ENCODE peak calls at places on chromosomes 3 and 15, in eight cellular contexts. One of them, this sample, is unnamed.
A peak's percentile ranks its signal among the peaks of the same experiment; 100 is the strongest.

GRCh38 chr3:151962371-151962770 is 88.9 kb downstream of the SUCNR1 start:
- DNase-seq in NCI-H1092 treated with DMSO at 0.1 percent for 48 hours: no peak
- DNase-seq in stimulated activated CD8-positive, alpha-beta memory T cell treated with anti-CD3 and anti-CD28 coated beads, Interleukin-7, amount 100 ng/mL, for 1 hour: no peak
- DNase-seq in CD8-positive, alpha-beta memory T cell: no peak
- DNase-seq in NCI-H748 treated with DMSO at 0.1 percent for 48 hours: no peak
- DNase-seq in right atrium auricular region: no peak
- DNase-seq in HEK293T: no peak
- DNase-seq in EL: no peak
- DNase-seq in this sample: no peak

GRCh38 chr3:98450372-98450771 is 12.6 kb upstream of the OR5K1 start:
- DNase-seq in right atrium auricular region: no peak
- DNase-seq in NCI-H1092 treated with DMSO at 0.1 percent for 48 hours: no peak
- DNase-seq in stimulated activated CD8-positive, alpha-beta memory T cell treated with anti-CD3 and anti-CD28 coated beads, Interleukin-7, amount 100 ng/mL, for 1 hour: no peak
- DNase-seq in CD8-positive, alpha-beta memory T cell: no peak
- DNase-seq in EL: no peak
- DNase-seq in HEK293T: no peak
- DNase-seq in NCI-H748 treated with DMSO at 0.1 percent for 48 hours: no peak
- DNase-seq in this sample: no peak

GRCh38 chr15:95603802-95604201 is 726.7 kb upstream of the NR2F2 start:
- DNase-seq in right atrium auricular region: no peak
- DNase-seq in NCI-H748 treated with DMSO at 0.1 percent for 48 hours: no peak
- DNase-seq in EL: no peak
- DNase-seq in stimulated activated CD8-positive, alpha-beta memory T cell treated with anti-CD3 and anti-CD28 coated beads, Interleukin-7, amount 100 ng/mL, for 1 hour: no peak
- DNase-seq in NCI-H1092 treated with DMSO at 0.1 percent for 48 hours: no peak
- DNase-seq in CD8-positive, alpha-beta memory T cell: no peak
- DNase-seq in HEK293T: no peak
- DNase-seq in this sample: no peak

GRCh38 chr3:77321646-77322045 is 281.7 kb downstream of the ROBO2 start:
- DNase-seq in HEK293T: no peak
- DNase-seq in NCI-H1092 treated with DMSO at 0.1 percent for 48 hours: no peak
- DNase-seq in EL: no peak
- DNase-seq in NCI-H748 treated with DMSO at 0.1 percent for 48 hours: no peak
- DNase-seq in right atrium auricular region: no peak
- DNase-seq in CD8-positive, alpha-beta memory T cell: no peak
- DNase-seq in stimulated activated CD8-positive, alpha-beta memory T cell treated with anti-CD3 and anti-CD28 coated beads, Interleukin-7, amount 100 ng/mL, for 1 hour: no peak
- DNase-seq in this sample: no peak

GRCh38 chr15:56014685-56015084 is 21.3 kb upstream of the NEDD4 start:
- DNase-seq in NCI-H1092 treated with DMSO at 0.1 percent for 48 hours: no peak
- DNase-seq in right atrium auricular region: no peak
- DNase-seq in HEK293T: no peak
- DNase-seq in NCI-H748 treated with DMSO at 0.1 percent for 48 hours: no peak
- DNase-seq in EL: no peak
- DNase-seq in CD8-positive, alpha-beta memory T cell: no peak
- DNase-seq in stimulated activated CD8-positive, alpha-beta memory T cell treated with anti-CD3 and anti-CD28 coated beads, Interleukin-7, amount 100 ng/mL, for 1 hour: no peak
- DNase-seq in this sample: no peak

GRCh38 chr15:35383511-35383910 is 162.5 kb downstream of the DPH6 start:
- DNase-seq in HEK293T: no peak
- DNase-seq in EL: no peak
- DNase-seq in right atrium auricular region: no peak
- DNase-seq in NCI-H1092 treated with DMSO at 0.1 percent for 48 hours: no peak
- DNase-seq in NCI-H748 treated with DMSO at 0.1 percent for 48 hours: no peak
- DNase-seq in stimulated activated CD8-positive, alpha-beta memory T cell treated with anti-CD3 and anti-CD28 coated beads, Interleukin-7, amount 100 ng/mL, for 1 hour: no peak
- DNase-seq in CD8-positive, alpha-beta memory T cell: no peak
- DNase-seq in this sample: no peak

GRCh38 chr3:50210510-50211367 is 5.7 kb downstream of the SLC38A3 start:
- DNase-seq in NCI-H748 treated with DMSO at 0.1 percent for 48 hours: no peak
- DNase-seq in HEK293T: no peak
- DNase-seq in EL: no peak
- DNase-seq in NCI-H1092 treated with DMSO at 0.1 percent for 48 hours: no peak
- DNase-seq in right atrium auricular region: no peak
- DNase-seq in stimulated activated CD8-positive, alpha-beta memory T cell treated with anti-CD3 and anti-CD28 coated beads, Interleukin-7, amount 100 ng/mL, for 1 hour: no peak
- DNase-seq in CD8-positive, alpha-beta memory T cell: no peak
- DNase-seq in this sample: no peak

GRCh38 chr3:129289201-129289921 is 10.7 kb downstream of the HMCES start:
- DNase-seq in EL: peak; percentile 86
- DNase-seq in CD8-positive, alpha-beta memory T cell: no peak
- DNase-seq in HEK293T: no peak
- DNase-seq in NCI-H748 treated with DMSO at 0.1 percent for 48 hours: no peak
- DNase-seq in right atrium auricular region: no peak
- DNase-seq in NCI-H1092 treated with DMSO at 0.1 percent for 48 hours: no peak
- DNase-seq in stimulated activated CD8-positive, alpha-beta memory T cell treated with anti-CD3 and anti-CD28 coated beads, Interleukin-7, amount 100 ng/mL, for 1 hour: no peak
- DNase-seq in this sample: no peak

GRCh38 chr3:20726786-20727185 is 540.8 kb upstream of the SGO1 start:
- DNase-seq in CD8-positive, alpha-beta memory T cell: no peak
- DNase-seq in NCI-H1092 treated with DMSO at 0.1 percent for 48 hours: no peak
- DNase-seq in right atrium auricular region: no peak
- DNase-seq in EL: no peak
- DNase-seq in HEK293T: no peak
- DNase-seq in NCI-H748 treated with DMSO at 0.1 percent for 48 hours: no peak
- DNase-seq in stimulated activated CD8-positive, alpha-beta memory T cell treated with anti-CD3 and anti-CD28 coated beads, Interleukin-7, amount 100 ng/mL, for 1 hour: no peak
- DNase-seq in this sample: no peak

GRCh38 chr15:59879506-59879905 is 124.6 kb upstream of the FOXB1 start:
- DNase-seq in NCI-H1092 treated with DMSO at 0.1 percent for 48 hours: no peak
- DNase-seq in right atrium auricular region: no peak
- DNase-seq in EL: peak; percentile 57
- DNase-seq in CD8-positive, alpha-beta memory T cell: no peak
- DNase-seq in NCI-H748 treated with DMSO at 0.1 percent for 48 hours: no peak
- DNase-seq in stimulated activated CD8-positive, alpha-beta memory T cell treated with anti-CD3 and anti-CD28 coated beads, Interleukin-7, amount 100 ng/mL, for 1 hour: no peak
- DNase-seq in HEK293T: no peak
- DNase-seq in this sample: peak; percentile 55

GRCh38 chr3:108345492-108346205 is 49.3 kb downstream of the HHLA2 start:
- DNase-seq in NCI-H1092 treated with DMSO at 0.1 percent for 48 hours: no peak
- DNase-seq in CD8-positive, alpha-beta memory T cell: no peak
- DNase-seq in stimulated activated CD8-positive, alpha-beta memory T cell treated with anti-CD3 and anti-CD28 coated beads, Interleukin-7, amount 100 ng/mL, for 1 hour: no peak
- DNase-seq in HEK293T: no peak
- DNase-seq in right atrium auricular region: no peak
- DNase-seq in NCI-H748 treated with DMSO at 0.1 percent for 48 hours: no peak
- DNase-seq in EL: no peak
- DNase-seq in this sample: no peak

GRCh38 chr3:191592105-191592504 is 131.1 kb downstream of the PYDC2 start:
- DNase-seq in stimulated activated CD8-positive, alpha-beta memory T cell treated with anti-CD3 and anti-CD28 coated beads, Interleukin-7, amount 100 ng/mL, for 1 hour: no peak
- DNase-seq in NCI-H748 treated with DMSO at 0.1 percent for 48 hours: no peak
- DNase-seq in NCI-H1092 treated with DMSO at 0.1 percent for 48 hours: no peak
- DNase-seq in EL: no peak
- DNase-seq in CD8-positive, alpha-beta memory T cell: no peak
- DNase-seq in right atrium auricular region: no peak
- DNase-seq in HEK293T: no peak
- DNase-seq in this sample: no peak

GRCh38 chr3:116348216-116348615 is 97.1 kb downstream of the LSAMP start:
- DNase-seq in NCI-H748 treated with DMSO at 0.1 percent for 48 hours: no peak
- DNase-seq in right atrium auricular region: no peak
- DNase-seq in EL: no peak
- DNase-seq in HEK293T: no peak
- DNase-seq in NCI-H1092 treated with DMSO at 0.1 percent for 48 hours: no peak
- DNase-seq in stimulated activated CD8-positive, alpha-beta memory T cell treated with anti-CD3 and anti-CD28 coated beads, Interleukin-7, amount 100 ng/mL, for 1 hour: no peak
- DNase-seq in CD8-positive, alpha-beta memory T cell: no peak
- DNase-seq in this sample: no peak

GRCh38 chr3:176190755-176191154 is 1006.5 kb downstream of the TBL1XR1 start:
- DNase-seq in EL: no peak
- DNase-seq in stimulated activated CD8-positive, alpha-beta memory T cell treated with anti-CD3 and anti-CD28 coated beads, Interleukin-7, amount 100 ng/mL, for 1 hour: no peak
- DNase-seq in HEK293T: no peak
- DNase-seq in NCI-H748 treated with DMSO at 0.1 percent for 48 hours: no peak
- DNase-seq in NCI-H1092 treated with DMSO at 0.1 percent for 48 hours: peak; percentile 19
- DNase-seq in CD8-positive, alpha-beta memory T cell: no peak
- DNase-seq in right atrium auricular region: no peak
- DNase-seq in this sample: no peak

GRCh38 chr3:54653456-54654195 is 274.2 kb downstream of the LRTM1 start:
- DNase-seq in right atrium auricular region: no peak
- DNase-seq in stimulated activated CD8-positive, alpha-beta memory T cell treated with anti-CD3 and anti-CD28 coated beads, Interleukin-7, amount 100 ng/mL, for 1 hour: no peak
- DNase-seq in HEK293T: no peak
- DNase-seq in NCI-H748 treated with DMSO at 0.1 percent for 48 hours: no peak
- DNase-seq in EL: no peak
- DNase-seq in NCI-H1092 treated with DMSO at 0.1 percent for 48 hours: no peak
- DNase-seq in CD8-positive, alpha-beta memory T cell: no peak
- DNase-seq in this sample: no peak

GRCh38 chr15:31237042-31237324 is 89.7 kb upstream of the KLF13 start:
- DNase-seq in CD8-positive, alpha-beta memory T cell: no peak
- DNase-seq in stimulated activated CD8-positive, alpha-beta memory T cell treated with anti-CD3 and anti-CD28 coated beads, Interleukin-7, amount 100 ng/mL, for 1 hour: no peak
- DNase-seq in HEK293T: no peak
- DNase-seq in right atrium auricular region: no peak
- DNase-seq in NCI-H748 treated with DMSO at 0.1 percent for 48 hours: no peak
- DNase-seq in NCI-H1092 treated with DMSO at 0.1 percent for 48 hours: no peak
- DNase-seq in EL: no peak
- DNase-seq in this sample: no peak

GRCh38 chr3:58946875-58947274 is 103.0 kb downstream of the CFAP20DC start:
- DNase-seq in stimulated activated CD8-positive, alpha-beta memory T cell treated with anti-CD3 and anti-CD28 coated beads, Interleukin-7, amount 100 ng/mL, for 1 hour: no peak
- DNase-seq in EL: no peak
- DNase-seq in right atrium auricular region: no peak
- DNase-seq in NCI-H748 treated with DMSO at 0.1 percent for 48 hours: no peak
- DNase-seq in NCI-H1092 treated with DMSO at 0.1 percent for 48 hours: no peak
- DNase-seq in CD8-positive, alpha-beta memory T cell: no peak
- DNase-seq in HEK293T: no peak
- DNase-seq in this sample: no peak

GRCh38 chr15:41231536-41231935 is 468 bp downstream of the CHP1 start:
- DNase-seq in right atrium auricular region: no peak
- DNase-seq in NCI-H1092 treated with DMSO at 0.1 percent for 48 hours: no peak
- DNase-seq in EL: no peak
- DNase-seq in NCI-H748 treated with DMSO at 0.1 percent for 48 hours: no peak
- DNase-seq in stimulated activated CD8-positive, alpha-beta memory T cell treated with anti-CD3 and anti-CD28 coated beads, Interleukin-7, amount 100 ng/mL, for 1 hour: no peak
- DNase-seq in CD8-positive, alpha-beta memory T cell: no peak
- DNase-seq in HEK293T: no peak
- DNase-seq in this sample: no peak

GRCh38 chr3:38459499-38460048 is 5.9 kb downstream of the ACVR2B start:
- DNase-seq in CD8-positive, alpha-beta memory T cell: no peak
- DNase-seq in EL: no peak
- DNase-seq in stimulated activated CD8-positive, alpha-beta memory T cell treated with anti-CD3 and anti-CD28 coated beads, Interleukin-7, amount 100 ng/mL, for 1 hour: no peak
- DNase-seq in NCI-H1092 treated with DMSO at 0.1 percent for 48 hours: no peak
- DNase-seq in right atrium auricular region: no peak
- DNase-seq in HEK293T: no peak
- DNase-seq in NCI-H748 treated with DMSO at 0.1 percent for 48 hours: no peak
- DNase-seq in this sample: no peak

GRCh38 chr3:115790759-115791158 is 167.4 kb downstream of the GAP43 start:
- DNase-seq in NCI-H748 treated with DMSO at 0.1 percent for 48 hours: no peak
- DNase-seq in HEK293T: peak; percentile 37
- DNase-seq in right atrium auricular region: no peak
- DNase-seq in CD8-positive, alpha-beta memory T cell: no peak
- DNase-seq in EL: peak; percentile 95
- DNase-seq in NCI-H1092 treated with DMSO at 0.1 percent for 48 hours: no peak
- DNase-seq in stimulated activated CD8-positive, alpha-beta memory T cell treated with anti-CD3 and anti-CD28 coated beads, Interleukin-7, amount 100 ng/mL, for 1 hour: peak; percentile 29
- DNase-seq in this sample: peak; percentile 81

GRCh38 chr15:56837281-56837680 is 81.2 kb upstream of the TCF12 start:
- DNase-seq in NCI-H748 treated with DMSO at 0.1 percent for 48 hours: no peak
- DNase-seq in stimulated activated CD8-positive, alpha-beta memory T cell treated with anti-CD3 and anti-CD28 coated beads, Interleukin-7, amount 100 ng/mL, for 1 hour: no peak
- DNase-seq in right atrium auricular region: no peak
- DNase-seq in EL: peak; percentile 46
- DNase-seq in NCI-H1092 treated with DMSO at 0.1 percent for 48 hours: no peak
- DNase-seq in CD8-positive, alpha-beta memory T cell: no peak
- DNase-seq in HEK293T: no peak
- DNase-seq in this sample: peak; percentile 25

GRCh38 chr3:16848007-16848406 is 36.7 kb upstream of the PLCL2 start:
- DNase-seq in HEK293T: no peak
- DNase-seq in NCI-H748 treated with DMSO at 0.1 percent for 48 hours: no peak
- DNase-seq in CD8-positive, alpha-beta memory T cell: no peak
- DNase-seq in stimulated activated CD8-positive, alpha-beta memory T cell treated with anti-CD3 and anti-CD28 coated beads, Interleukin-7, amount 100 ng/mL, for 1 hour: no peak
- DNase-seq in right atrium auricular region: no peak
- DNase-seq in EL: no peak
- DNase-seq in NCI-H1092 treated with DMSO at 0.1 percent for 48 hours: no peak
- DNase-seq in this sample: no peak

GRCh38 chr3:138051946-138052802 is 42.2 kb downstream of the CLDN18 start:
- DNase-seq in stimulated activated CD8-positive, alpha-beta memory T cell treated with anti-CD3 and anti-CD28 coated beads, Interleukin-7, amount 100 ng/mL, for 1 hour: no peak
- DNase-seq in CD8-positive, alpha-beta memory T cell: no peak
- DNase-seq in HEK293T: peak; percentile 63
- DNase-seq in right atrium auricular region: no peak
- DNase-seq in NCI-H1092 treated with DMSO at 0.1 percent for 48 hours: peak; percentile 9
- DNase-seq in EL: peak; percentile 54
- DNase-seq in NCI-H748 treated with DMSO at 0.1 percent for 48 hours: no peak
- DNase-seq in this sample: peak; percentile 43

GRCh38 chr3:149555941-149556340 is 81.4 kb downstream of the TM4SF4 start:
- DNase-seq in stimulated activated CD8-positive, alpha-beta memory T cell treated with anti-CD3 and anti-CD28 coated beads, Interleukin-7, amount 100 ng/mL, for 1 hour: no peak
- DNase-seq in right atrium auricular region: no peak
- DNase-seq in NCI-H748 treated with DMSO at 0.1 percent for 48 hours: no peak
- DNase-seq in EL: no peak
- DNase-seq in HEK293T: no peak
- DNase-seq in NCI-H1092 treated with DMSO at 0.1 percent for 48 hours: no peak
- DNase-seq in CD8-positive, alpha-beta memory T cell: no peak
- DNase-seq in this sample: no peak

GRCh38 chr3:120473389-120473788 is 22.6 kb upstream of the FSTL1 start:
- DNase-seq in stimulated activated CD8-positive, alpha-beta memory T cell treated with anti-CD3 and anti-CD28 coated beads, Interleukin-7, amount 100 ng/mL, for 1 hour: no peak
- DNase-seq in NCI-H748 treated with DMSO at 0.1 percent for 48 hours: no peak
- DNase-seq in EL: peak; percentile 72
- DNase-seq in HEK293T: no peak
- DNase-seq in CD8-positive, alpha-beta memory T cell: no peak
- DNase-seq in NCI-H1092 treated with DMSO at 0.1 percent for 48 hours: no peak
- DNase-seq in right atrium auricular region: no peak
- DNase-seq in this sample: no peak

GRCh38 chr15:101162701-101163483 is 89.0 kb downstream of the CHSY1 start:
- DNase-seq in CD8-positive, alpha-beta memory T cell: no peak
- DNase-seq in NCI-H1092 treated with DMSO at 0.1 percent for 48 hours: peak; percentile 63
- DNase-seq in stimulated activated CD8-positive, alpha-beta memory T cell treated with anti-CD3 and anti-CD28 coated beads, Interleukin-7, amount 100 ng/mL, for 1 hour: no peak
- DNase-seq in EL: no peak
- DNase-seq in NCI-H748 treated with DMSO at 0.1 percent for 48 hours: no peak
- DNase-seq in right atrium auricular region: peak; percentile 72
- DNase-seq in HEK293T: no peak
- DNase-seq in this sample: no peak

GRCh38 chr15:84645997-84646396 is 8.1 kb downstream of the WDR73 start:
- DNase-seq in CD8-positive, alpha-beta memory T cell: no peak
- DNase-seq in right atrium auricular region: no peak
- DNase-seq in HEK293T: no peak
- DNase-seq in stimulated activated CD8-positive, alpha-beta memory T cell treated with anti-CD3 and anti-CD28 coated beads, Interleukin-7, amount 100 ng/mL, for 1 hour: no peak
- DNase-seq in EL: no peak
- DNase-seq in NCI-H748 treated with DMSO at 0.1 percent for 48 hours: no peak
- DNase-seq in NCI-H1092 treated with DMSO at 0.1 percent for 48 hours: no peak
- DNase-seq in this sample: no peak

GRCh38 chr15:59492389-59493377 is 54.7 kb downstream of the FAM81A start:
- DNase-seq in stimulated activated CD8-positive, alpha-beta memory T cell treated with anti-CD3 and anti-CD28 coated beads, Interleukin-7, amount 100 ng/mL, for 1 hour: peak; percentile 25
- DNase-seq in NCI-H1092 treated with DMSO at 0.1 percent for 48 hours: peak; percentile 22
- DNase-seq in right atrium auricular region: peak; percentile 67
- DNase-seq in EL: peak; percentile 74
- DNase-seq in NCI-H748 treated with DMSO at 0.1 percent for 48 hours: peak; percentile 24
- DNase-seq in HEK293T: peak; percentile 63
- DNase-seq in CD8-positive, alpha-beta memory T cell: peak; percentile 32
- DNase-seq in this sample: peak; percentile 59

GRCh38 chr3:45167011-45167911 is 21.1 kb upstream of the CDCP1 start:
- DNase-seq in CD8-positive, alpha-beta memory T cell: peak; percentile 45
- DNase-seq in right atrium auricular region: peak; percentile 90
- DNase-seq in HEK293T: peak; percentile 71
- DNase-seq in EL: peak; percentile 98
- DNase-seq in stimulated activated CD8-positive, alpha-beta memory T cell treated with anti-CD3 and anti-CD28 coated beads, Interleukin-7, amount 100 ng/mL, for 1 hour: peak; percentile 62
- DNase-seq in NCI-H748 treated with DMSO at 0.1 percent for 48 hours: peak; percentile 51
- DNase-seq in NCI-H1092 treated with DMSO at 0.1 percent for 48 hours: peak; percentile 9
- DNase-seq in this sample: peak; percentile 92

GRCh38 chr3:68088216-68088615 is 433.8 kb upstream of the SUCLG2 start:
- DNase-seq in CD8-positive, alpha-beta memory T cell: peak; percentile 34
- DNase-seq in NCI-H1092 treated with DMSO at 0.1 percent for 48 hours: no peak
- DNase-seq in EL: no peak
- DNase-seq in HEK293T: no peak
- DNase-seq in stimulated activated CD8-positive, alpha-beta memory T cell treated with anti-CD3 and anti-CD28 coated beads, Interleukin-7, amount 100 ng/mL, for 1 hour: peak; percentile 13
- DNase-seq in right atrium auricular region: no peak
- DNase-seq in NCI-H748 treated with DMSO at 0.1 percent for 48 hours: peak; percentile 41
- DNase-seq in this sample: no peak

GRCh38 chr3:133895208-133896001 is at the start of gene RAB6B:
- DNase-seq in CD8-positive, alpha-beta memory T cell: no peak
- DNase-seq in NCI-H748 treated with DMSO at 0.1 percent for 48 hours: peak; percentile 13
- DNase-seq in NCI-H1092 treated with DMSO at 0.1 percent for 48 hours: peak; percentile 36
- DNase-seq in stimulated activated CD8-positive, alpha-beta memory T cell treated with anti-CD3 and anti-CD28 coated beads, Interleukin-7, amount 100 ng/mL, for 1 hour: no peak
- DNase-seq in right atrium auricular region: no peak
- DNase-seq in HEK293T: peak; percentile 86
- DNase-seq in EL: peak; percentile 47
- DNase-seq in this sample: peak; percentile 71

GRCh38 chr3:73381551-73381950 is 243.2 kb downstream of the PDZRN3 start:
- DNase-seq in stimulated activated CD8-positive, alpha-beta memory T cell treated with anti-CD3 and anti-CD28 coated beads, Interleukin-7, amount 100 ng/mL, for 1 hour: no peak
- DNase-seq in NCI-H1092 treated with DMSO at 0.1 percent for 48 hours: no peak
- DNase-seq in CD8-positive, alpha-beta memory T cell: no peak
- DNase-seq in EL: no peak
- DNase-seq in NCI-H748 treated with DMSO at 0.1 percent for 48 hours: no peak
- DNase-seq in right atrium auricular region: no peak
- DNase-seq in HEK293T: no peak
- DNase-seq in this sample: no peak

GRCh38 chr3:47664519-47664918 is 85.9 kb upstream of the CSPG5 start:
- DNase-seq in CD8-positive, alpha-beta memory T cell: no peak
- DNase-seq in right atrium auricular region: no peak
- DNase-seq in NCI-H1092 treated with DMSO at 0.1 percent for 48 hours: no peak
- DNase-seq in NCI-H748 treated with DMSO at 0.1 percent for 48 hours: no peak
- DNase-seq in EL: peak; percentile 27
- DNase-seq in HEK293T: peak; percentile 25
- DNase-seq in stimulated activated CD8-positive, alpha-beta memory T cell treated with anti-CD3 and anti-CD28 coated beads, Interleukin-7, amount 100 ng/mL, for 1 hour: no peak
- DNase-seq in this sample: no peak

GRCh38 chr3:186340211-186340610 is 21.8 kb downstream of the DGKG start:
- DNase-seq in NCI-H748 treated with DMSO at 0.1 percent for 48 hours: no peak
- DNase-seq in EL: no peak
- DNase-seq in HEK293T: no peak
- DNase-seq in NCI-H1092 treated with DMSO at 0.1 percent for 48 hours: no peak
- DNase-seq in right atrium auricular region: no peak
- DNase-seq in CD8-positive, alpha-beta memory T cell: no peak
- DNase-seq in stimulated activated CD8-positive, alpha-beta memory T cell treated with anti-CD3 and anti-CD28 coated beads, Interleukin-7, amount 100 ng/mL, for 1 hour: no peak
- DNase-seq in this sample: no peak

This sample was measured in HTR-8/SVneo.